ENCODE peak calls at places on chromosome 7, in eight cellular contexts. E is stimulated activated CD4-positive, alpha-beta T cell treated with anti-CD3 and anti-CD28 coated beads, Interleukin-4, amount 100 ng/mL, for 1 hour; M is cardiac muscle cell; V is D341Med; Z is CD8-positive, alpha-beta memory T cell; S is cerebellum; W is activated B cell treated with CpG ODN at 0.5 μM for 24 hours; G is bronchial epithelial cell. T is an unnamed sample.

GRCh38 chr7:36192050-36192824 is 39.2 kb downstream of the EEPD1 start:
- DNase-seq in Z (no peak), V (no peak), E (no peak), S (no peak), W (no peak), G (no peak), M (peak), T (no peak)

GRCh38 chr7:30564243-30564892 is 30.3 kb upstream of the GARS1 start:
- DNase-seq in V (peak), Z (peak), E (peak), G (peak), S (peak), W (peak), M (peak), T (peak)

GRCh38 chr7:31122649-31123058 is 70.5 kb downstream of the ADCYAP1R1 start:
- DNase-seq in V (peak), G (peak), E (peak), Z (no peak), W (no peak), S (peak), M (peak), T (peak)

GRCh38 chr7:29463504-29464158 is 100.0 kb upstream of the PRR15 start:
- DNase-seq in Z (no peak), W (no peak), S (no peak), E (no peak), M (no peak), V (no peak), G (no peak), T (no peak)

GRCh38 chr7:50208335-50208982 is 96.1 kb upstream of the IKZF1 start:
- DNase-seq in S (no peak), Z (no peak), M (no peak), V (no peak), E (no peak), G (no peak), W (no peak), T (no peak)

GRCh38 chr7:75727881-75728592 is 10.7 kb downstream of the HIP1 start:
- DNase-seq in G (peak), Z (peak), V (no peak), M (peak), E (no peak), S (peak), W (no peak), T (peak)

GRCh38 chr7:87369216-87369615 is 23.8 kb downstream of the CROT start:
- DNase-seq in Z (peak), S (no peak), G (no peak), V (no peak), E (no peak), W (no peak), M (no peak), T (no peak)

GRCh38 chr7:155007947-155008346 is 5.0 kb upstream of the PAXIP1 start:
- DNase-seq in E (peak), M (peak), W (no peak), G (no peak), Z (peak), S (no peak), V (peak), T (no peak)

GRCh38 chr7:131424219-131424822 is 96.6 kb downstream of the MKLN1 start:
- DNase-seq in Z (peak), G (peak), V (peak), E (no peak), S (peak), M (peak), W (no peak), T (peak)

GRCh38 chr7:70154521-70155180 is 556.4 kb downstream of the AUTS2 start:
- DNase-seq in S (peak), E (no peak), G (no peak), W (no peak), V (no peak), Z (no peak), M (no peak), T (no peak)

GRCh38 chr7:149279111-149279743 is 17.2 kb downstream of the ZNF783 start:
- DNase-seq in G (no peak), V (no peak), M (no peak), Z (no peak), W (no peak), E (no peak), S (no peak), T (no peak)

GRCh38 chr7:45564485-45564884 is 9.7 kb upstream of the ADCY1 start:
- DNase-seq in Z (no peak), G (no peak), V (peak), E (no peak), M (peak), S (peak), W (no peak), T (no peak)

GRCh38 chr7:95511716-95512260 is 26.0 kb downstream of the ASB4 start:
- DNase-seq in W (peak), E (peak), S (peak), M (peak), G (peak), V (peak), Z (peak), T (peak)

GRCh38 chr7:44071726-44072363 is 6.5 kb upstream of the PGAM2 start:
- DNase-seq in W (no peak), S (no peak), V (no peak), E (no peak), Z (no peak), G (peak), M (no peak), T (no peak)

GRCh38 chr7:69363131-69363530 is 235.1 kb upstream of the AUTS2 start:
- DNase-seq in G (no peak), S (no peak), M (no peak), Z (no peak), W (no peak), E (no peak), V (no peak), T (no peak)

GRCh38 chr7:49848211-49848841 is 74.9 kb downstream of the VWC2 start:
- DNase-seq in G (peak), S (no peak), W (no peak), Z (no peak), V (no peak), E (no peak), M (no peak), T (peak)

GRCh38 chr7:158805937-158806336 is 23.4 kb downstream of the ESYT2 start:
- DNase-seq in G (no peak), V (no peak), E (no peak), M (no peak), W (no peak), S (no peak), Z (no peak), T (peak)

GRCh38 chr7:157568785-157569584 is 232.2 kb downstream of the DNAJB6 start:
- DNase-seq in S (peak), E (peak), Z (peak), G (peak), V (no peak), W (peak), M (peak), T (peak)

GRCh38 chr7:129166745-129167144 is 21.7 kb upstream of the SMO start:
- DNase-seq in V (no peak), Z (no peak), W (no peak), G (peak), E (no peak), S (no peak), M (no peak), T (peak)

GRCh38 chr7:2193120-2193519 is 39.6 kb downstream of the MAD1L1 start:
- DNase-seq in V (peak), S (no peak), M (no peak), Z (no peak), G (no peak), E (no peak), W (no peak), T (no peak)

GRCh38 chr7:130486114-130486962 is 5.5 kb upstream of the MEST start:
- DNase-seq in G (peak), S (peak), Z (peak), E (peak), W (peak), V (peak), M (peak), T (peak)

GRCh38 chr7:51000956-51001355 is 218.3 kb upstream of the GRB10 start:
- DNase-seq in V (no peak), S (no peak), W (no peak), Z (no peak), G (peak), M (no peak), E (no peak), T (no peak)

GRCh38 chr7:131840291-131840690 is 283.9 kb upstream of the PODXL start:
- DNase-seq in S (no peak), V (no peak), M (no peak), W (no peak), G (no peak), E (no peak), Z (no peak), T (no peak)

GRCh38 chr7:159103382-159104187 is 41.1 kb downstream of the VIPR2 start:
- DNase-seq in W (no peak), Z (no peak), G (no peak), E (no peak), M (no peak), S (no peak), V (no peak), T (no peak)

GRCh38 chr7:80699030-80699638 is 60.7 kb downstream of the CD36 start:
- DNase-seq in G (peak), Z (peak), S (peak), V (peak), W (no peak), M (peak), E (no peak), T (peak)

T was measured in kidney tubule cell.